ENCODE peak calls at places on chromosomes 11 and 22, in five cellular contexts. E, N, J, S and I are unnamed samples.
A peak's percentile ranks its signal among the peaks of the same experiment; 100 is the strongest.

GRCh38 chr22:17928391-17928790 is 96.0 kb downstream of the MICAL3 start:
- DNase-seq in E (no peak), S (no peak), N (no peak), J (no peak), I (no peak)

GRCh38 chr11:17543574-17544180 is 539 bp downstream of the USH1C start:
- DNase-seq in E (no peak), J (no peak), S (no peak), N (no peak), I (no peak)

GRCh38 chr11:71481101-71481960 is 28.3 kb downstream of the NADSYN1 start:
- DNase-seq in S (no peak), J (no peak), E (no peak), N (no peak), I (no peak)

GRCh38 chr22:45468872-45469572 is 33.7 kb upstream of the FBLN1 start:
- DNase-seq in N (no peak), J (no peak), E (no peak), S (no peak), I (no peak)

GRCh38 chr11:132045116-132045515 is 674.7 kb downstream of the NTM start:
- DNase-seq in N (no peak), E (no peak), S (no peak), J (no peak), I (no peak)

GRCh38 chr22:22120160-22120559 is 124.4 kb upstream of the VPREB1 start:
- DNase-seq in N (no peak), J (no peak), E (no peak), S (no peak), I (no peak)

GRCh38 chr11:133951484-133952198 is 5.1 kb downstream of the IGSF9B start:
- DNase-seq in J (peak; percentile 52), S (no peak), E (no peak), N (no peak), I (no peak)

GRCh38 chr22:40216041-40216756 is 38.5 kb downstream of the TNRC6B start:
- DNase-seq in J (no peak), N (no peak), E (no peak), S (peak; percentile 58), I (no peak)

GRCh38 chr11:73950869-73951710 is at the start of gene DNAJB13:
- DNase-seq in J (peak; percentile 75), S (peak; percentile 23), N (peak; percentile 38), E (peak; percentile 67), I (peak; percentile 59)

GRCh38 chr11:126522152-126522551 is 166.7 kb downstream of the ST3GAL4 start:
- DNase-seq in S (no peak), E (peak; percentile 20), N (no peak), J (no peak), I (no peak)

GRCh38 chr11:112975493-112975892 is 14.3 kb downstream of the NCAM1 start:
- DNase-seq in S (no peak), E (no peak), N (no peak), J (no peak), I (no peak)

DNA sequence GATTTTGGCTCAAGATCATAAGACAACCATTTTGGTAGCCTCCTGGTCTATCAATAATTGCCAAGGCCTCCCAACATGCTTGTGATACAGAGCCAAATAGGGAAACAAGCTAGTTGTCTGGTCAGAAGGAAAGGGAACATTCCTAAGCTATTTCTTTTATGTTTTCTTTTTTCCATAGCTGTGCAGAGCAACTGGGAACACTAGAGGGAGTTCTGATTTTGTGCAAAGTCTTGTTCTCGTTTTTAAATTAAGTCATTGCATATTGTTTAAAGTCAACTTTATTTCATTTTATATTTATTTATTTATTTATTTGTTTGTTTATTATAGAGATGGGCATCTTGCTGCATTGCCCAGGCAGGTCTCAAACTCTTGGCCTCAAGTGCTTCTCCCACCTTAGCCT is 416.8 kb upstream of the CHORDC1 start:
- DNase-seq in S (no peak), N (no peak), E (peak; percentile 1), J (no peak), I (no peak)
- TF ChIP-seq CTCF in S (peak; percentile 37), N (no peak), E (peak; percentile 24), J (no peak), I (peak; percentile 7)

GRCh38 chr11:127627629-127628462 is 627.3 kb upstream of the KIRREL3 start:
- DNase-seq in S (no peak), E (no peak), N (no peak), J (no peak), I (no peak)
- TF ChIP-seq MAX in S (no peak), E (no peak), N (no peak), J (no peak), I (no peak)

DNA sequence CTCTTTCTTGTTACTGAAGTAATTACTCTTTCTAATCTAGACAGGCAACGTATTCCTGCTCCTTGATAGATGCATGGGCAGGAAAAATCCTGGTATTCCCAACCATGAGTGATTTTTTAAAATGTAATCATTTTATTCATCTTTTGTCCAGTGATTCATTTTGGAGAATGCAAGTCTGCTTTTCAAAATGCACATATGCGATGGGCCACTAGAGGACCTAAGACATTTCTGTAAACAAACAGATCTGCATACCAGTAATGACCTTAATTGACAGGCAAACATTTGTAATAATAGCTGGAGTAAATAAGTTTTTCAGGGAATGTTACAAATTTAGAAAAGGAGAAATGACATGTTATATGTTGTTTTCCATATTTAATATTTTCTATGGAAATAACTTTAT is 1167.6 kb downstream of the JRKL start:
- DNase-seq in E (no peak), N (no peak), S (no peak), J (no peak), I (peak; percentile 12)
- TF ChIP-seq CTCF in E (no peak), N (no peak), S (no peak), J (no peak), I (no peak)

GRCh38 chr22:42947211-42947990 is 67.5 kb downstream of the PACSIN2 start:
- DNase-seq in J (no peak), N (peak; percentile 73), S (no peak), E (peak; percentile 44), I (peak; percentile 55)
- TF ChIP-seq MAX in J (no peak), N (peak; percentile 33), S (no peak), E (no peak), I (no peak)